ENCODE peak calls at places on chromosomes 7 and 10, in nine cellular contexts. One of them, this sample, is unnamed. For H3K4me1, the result is how much of the 10 kb centered on the place peaks cover.

GRCh38 chr10:63458177-63458576 is 7.6 kb downstream of the JMJD1C start:
- DNase-seq in sigmoid colon: no peak
- DNase-seq in neural progenitor cell: no peak
- DNase-seq in psoas muscle: no peak
- DNase-seq in adrenal gland: no peak
- DNase-seq in ovary: no peak
- DNase-seq in IMR-90: no peak
- DNase-seq in cardiac muscle cell: no peak
- DNase-seq in upper lobe of left lung: no peak
- DNase-seq in this sample: no peak

GRCh38 chr10:122490268-122490667 is 28.9 kb downstream of the HTRA1 start:
- DNase-seq in sigmoid colon: no peak
- DNase-seq in neural progenitor cell: no peak
- DNase-seq in psoas muscle: no peak
- DNase-seq in adrenal gland: no peak
- DNase-seq in ovary: no peak
- DNase-seq in IMR-90: peak
- DNase-seq in cardiac muscle cell: no peak
- DNase-seq in upper lobe of left lung: no peak
- DNase-seq in this sample: no peak

GRCh38 chr7:101564778-101565211 is 64.3 kb downstream of the MYL10 start:
- DNase-seq in sigmoid colon: peak
- DNase-seq in neural progenitor cell: peak
- DNase-seq in psoas muscle: peak
- DNase-seq in adrenal gland: peak
- DNase-seq in ovary: no peak
- DNase-seq in IMR-90: no peak
- DNase-seq in cardiac muscle cell: peak
- DNase-seq in upper lobe of left lung: no peak
- DNase-seq in this sample: no peak

GRCh38 chr10:133230387-133231195 is 574 bp downstream of the UTF1 start:
- DNase-seq in sigmoid colon: no peak
- DNase-seq in neural progenitor cell: peak
- DNase-seq in psoas muscle: no peak
- DNase-seq in adrenal gland: no peak
- DNase-seq in ovary: no peak
- DNase-seq in IMR-90: no peak
- DNase-seq in cardiac muscle cell: peak
- DNase-seq in upper lobe of left lung: peak
- DNase-seq in this sample: no peak

GRCh38 chr7:7491044-7491443 is 44.6 kb downstream of the COL28A1 start:
- DNase-seq in sigmoid colon: no peak
- DNase-seq in neural progenitor cell: no peak
- DNase-seq in psoas muscle: no peak
- DNase-seq in adrenal gland: no peak
- DNase-seq in ovary: no peak
- DNase-seq in IMR-90: peak
- DNase-seq in cardiac muscle cell: no peak
- DNase-seq in upper lobe of left lung: no peak
- DNase-seq in this sample: no peak

GRCh38 chr7:127527561-127527960 is 57.8 kb downstream of the GCC1 start:
- DNase-seq in sigmoid colon: no peak
- DNase-seq in neural progenitor cell: peak
- DNase-seq in psoas muscle: no peak
- DNase-seq in adrenal gland: no peak
- DNase-seq in ovary: no peak
- DNase-seq in IMR-90: no peak
- DNase-seq in cardiac muscle cell: no peak
- DNase-seq in upper lobe of left lung: no peak
- DNase-seq in this sample: no peak

GRCh38 chr10:132122939-132123445 is 57.2 kb downstream of the JAKMIP3 start:
- DNase-seq in sigmoid colon: no peak
- DNase-seq in neural progenitor cell: no peak
- DNase-seq in psoas muscle: no peak
- DNase-seq in adrenal gland: no peak
- DNase-seq in ovary: no peak
- DNase-seq in IMR-90: no peak
- DNase-seq in cardiac muscle cell: no peak
- DNase-seq in upper lobe of left lung: no peak
- DNase-seq in this sample: no peak

GRCh38 chr10:56823849-56824248 is 462.8 kb upstream of the ZWINT start:
- DNase-seq in sigmoid colon: no peak
- DNase-seq in neural progenitor cell: peak
- DNase-seq in psoas muscle: no peak
- DNase-seq in adrenal gland: no peak
- DNase-seq in ovary: no peak
- DNase-seq in IMR-90: no peak
- DNase-seq in cardiac muscle cell: no peak
- DNase-seq in upper lobe of left lung: no peak
- DNase-seq in this sample: no peak

GRCh38 chr7:34191766-34192550 is 286.6 kb downstream of the BMPER start:
- DNase-seq in sigmoid colon: no peak
- DNase-seq in neural progenitor cell: peak
- DNase-seq in psoas muscle: no peak
- DNase-seq in adrenal gland: no peak
- DNase-seq in ovary: no peak
- DNase-seq in IMR-90: no peak
- DNase-seq in cardiac muscle cell: no peak
- DNase-seq in upper lobe of left lung: no peak
- DNase-seq in this sample: no peak

GRCh38 chr10:85231534-85232270 is 903.3 kb downstream of the CCSER2 start:
- DNase-seq in sigmoid colon: no peak
- DNase-seq in neural progenitor cell: no peak
- DNase-seq in psoas muscle: no peak
- DNase-seq in adrenal gland: no peak
- DNase-seq in ovary: no peak
- DNase-seq in IMR-90: no peak
- DNase-seq in cardiac muscle cell: no peak
- DNase-seq in upper lobe of left lung: no peak
- DNase-seq in this sample: no peak

GRCh38 chr10:98748298-98748697 is 301.6 kb upstream of the HPS1 start:
- DNase-seq in sigmoid colon: no peak
- DNase-seq in neural progenitor cell: peak
- DNase-seq in psoas muscle: no peak
- DNase-seq in adrenal gland: no peak
- DNase-seq in ovary: no peak
- DNase-seq in IMR-90: peak
- DNase-seq in cardiac muscle cell: peak
- DNase-seq in upper lobe of left lung: no peak
- DNase-seq in this sample: no peak

GRCh38 chr10:92894081-92894480 is 45.8 kb downstream of the EXOC6 start:
- DNase-seq in sigmoid colon: no peak
- DNase-seq in neural progenitor cell: no peak
- DNase-seq in psoas muscle: no peak
- DNase-seq in adrenal gland: no peak
- DNase-seq in ovary: no peak
- DNase-seq in IMR-90: no peak
- DNase-seq in cardiac muscle cell: no peak
- DNase-seq in upper lobe of left lung: no peak
- DNase-seq in this sample: no peak

GRCh38 chr10:93680414-93681047 is 21.9 kb downstream of the FRA10AC1 start:
- DNase-seq in sigmoid colon: no peak
- DNase-seq in neural progenitor cell: peak
- DNase-seq in psoas muscle: no peak
- DNase-seq in adrenal gland: peak
- DNase-seq in ovary: no peak
- DNase-seq in IMR-90: peak
- DNase-seq in cardiac muscle cell: peak
- DNase-seq in upper lobe of left lung: no peak
- DNase-seq in this sample: no peak

GRCh38 chr10:43027331-43027955 is 49.4 kb upstream of the RET start:
- DNase-seq in sigmoid colon: no peak
- DNase-seq in neural progenitor cell: no peak
- DNase-seq in psoas muscle: no peak
- DNase-seq in adrenal gland: no peak
- DNase-seq in ovary: no peak
- DNase-seq in IMR-90: no peak
- DNase-seq in cardiac muscle cell: no peak
- DNase-seq in upper lobe of left lung: no peak
- DNase-seq in this sample: no peak

GRCh38 chr10:127485153-127485857 is 63.8 kb upstream of the NPS start:
- DNase-seq in sigmoid colon: no peak
- DNase-seq in neural progenitor cell: peak
- DNase-seq in psoas muscle: no peak
- DNase-seq in adrenal gland: peak
- DNase-seq in ovary: no peak
- DNase-seq in IMR-90: peak
- DNase-seq in cardiac muscle cell: peak
- DNase-seq in upper lobe of left lung: peak
- DNase-seq in this sample: no peak

GRCh38 chr7:117603627-117604026 is 123.8 kb downstream of the CFTR start:
- DNase-seq in sigmoid colon: no peak
- DNase-seq in neural progenitor cell: no peak
- DNase-seq in psoas muscle: no peak
- DNase-seq in adrenal gland: no peak
- DNase-seq in ovary: no peak
- DNase-seq in IMR-90: no peak
- DNase-seq in cardiac muscle cell: no peak
- DNase-seq in upper lobe of left lung: no peak
- DNase-seq in this sample: no peak

GRCh38 chr7:117605712-117606111 is 125.9 kb downstream of the CFTR start:
- DNase-seq in sigmoid colon: no peak
- DNase-seq in neural progenitor cell: no peak
- DNase-seq in psoas muscle: no peak
- DNase-seq in adrenal gland: no peak
- DNase-seq in ovary: no peak
- DNase-seq in IMR-90: no peak
- DNase-seq in cardiac muscle cell: no peak
- DNase-seq in upper lobe of left lung: no peak
- DNase-seq in this sample: no peak

GRCh38 chr7:117600912-117601311 is 121.1 kb downstream of the CFTR start:
- DNase-seq in sigmoid colon: no peak
- DNase-seq in neural progenitor cell: no peak
- DNase-seq in psoas muscle: no peak
- DNase-seq in adrenal gland: no peak
- DNase-seq in ovary: no peak
- DNase-seq in IMR-90: no peak
- DNase-seq in cardiac muscle cell: no peak
- DNase-seq in upper lobe of left lung: no peak
- DNase-seq in this sample: no peak

GRCh38 chr7:117610390-117610789 is 130.6 kb downstream of the CFTR start:
- DNase-seq in sigmoid colon: no peak
- DNase-seq in neural progenitor cell: no peak
- DNase-seq in psoas muscle: no peak
- DNase-seq in adrenal gland: no peak
- DNase-seq in ovary: no peak
- DNase-seq in IMR-90: no peak
- DNase-seq in cardiac muscle cell: no peak
- DNase-seq in upper lobe of left lung: no peak
- DNase-seq in this sample: no peak

GRCh38 chr7:117606132-117606531 is 126.3 kb downstream of the CFTR start:
- DNase-seq in sigmoid colon: no peak
- DNase-seq in neural progenitor cell: no peak
- DNase-seq in psoas muscle: no peak
- DNase-seq in adrenal gland: no peak
- DNase-seq in ovary: no peak
- DNase-seq in IMR-90: no peak
- DNase-seq in cardiac muscle cell: no peak
- DNase-seq in upper lobe of left lung: no peak
- DNase-seq in this sample: no peak
- TF ChIP-seq CTCF in sigmoid colon: no peak
- TF ChIP-seq CTCF in neural progenitor cell: no peak
- TF ChIP-seq CTCF in psoas muscle: no peak
- TF ChIP-seq CTCF in adrenal gland: no peak
- TF ChIP-seq CTCF in ovary: no peak
- TF ChIP-seq CTCF in IMR-90: no peak
- TF ChIP-seq CTCF in cardiac muscle cell: no peak
- TF ChIP-seq CTCF in upper lobe of left lung: no peak
- TF ChIP-seq CTCF in this sample: no peak

DNA sequence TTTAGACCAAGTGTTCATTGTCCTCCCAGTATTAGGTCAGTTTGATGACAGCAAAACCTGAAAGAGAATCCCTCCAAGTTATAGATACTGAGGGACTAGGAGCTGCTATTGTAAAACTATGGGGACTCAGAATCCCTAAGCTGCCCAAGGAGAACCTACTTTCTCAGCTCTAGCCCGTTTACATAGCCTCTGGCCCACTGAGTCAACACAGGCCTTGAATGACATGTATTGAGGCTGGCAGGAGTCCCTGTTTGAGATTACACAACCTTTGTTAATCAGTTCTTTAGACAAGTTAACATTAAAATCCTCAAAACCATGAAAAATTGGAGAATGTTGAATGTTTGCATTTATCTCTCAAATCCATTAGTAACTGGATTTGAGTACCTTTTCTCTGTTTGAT is 1079.0 kb downstream of the KCNMA1 start:
- DNase-seq in sigmoid colon: peak
- DNase-seq in neural progenitor cell: no peak
- DNase-seq in psoas muscle: no peak
- DNase-seq in adrenal gland: peak
- DNase-seq in ovary: no peak
- DNase-seq in IMR-90: peak
- DNase-seq in cardiac muscle cell: no peak
- DNase-seq in upper lobe of left lung: no peak
- DNase-seq in this sample: no peak
- H3K27ac ChIP-seq in sigmoid colon: peak
- H3K27ac ChIP-seq in neural progenitor cell: no peak
- H3K27ac ChIP-seq in psoas muscle: no peak
- H3K27ac ChIP-seq in adrenal gland: no peak
- H3K27ac ChIP-seq in ovary: peak
- H3K27ac ChIP-seq in IMR-90: peak
- H3K27ac ChIP-seq in cardiac muscle cell: peak
- H3K27ac ChIP-seq in upper lobe of left lung: peak
- H3K27ac ChIP-seq in this sample: no peak

GRCh38 chr7:2639994-2640830 is 8.4 kb downstream of the TTYH3 start:
- DNase-seq in sigmoid colon: peak
- DNase-seq in neural progenitor cell: no peak
- DNase-seq in psoas muscle: no peak
- DNase-seq in adrenal gland: peak
- DNase-seq in ovary: no peak
- DNase-seq in IMR-90: no peak
- DNase-seq in cardiac muscle cell: no peak
- DNase-seq in upper lobe of left lung: peak
- DNase-seq in this sample: no peak
- H3K4me1 ChIP-seq in sigmoid colon: half or more
- H3K4me1 ChIP-seq in neural progenitor cell: under half
- H3K4me1 ChIP-seq in psoas muscle: under half
- H3K4me1 ChIP-seq in adrenal gland: half or more
- H3K4me1 ChIP-seq in ovary: under half
- H3K4me1 ChIP-seq in IMR-90: half or more
- H3K4me1 ChIP-seq in cardiac muscle cell: under half
- H3K4me1 ChIP-seq in upper lobe of left lung: half or more
- H3K4me1 ChIP-seq in this sample: under half

DNA sequence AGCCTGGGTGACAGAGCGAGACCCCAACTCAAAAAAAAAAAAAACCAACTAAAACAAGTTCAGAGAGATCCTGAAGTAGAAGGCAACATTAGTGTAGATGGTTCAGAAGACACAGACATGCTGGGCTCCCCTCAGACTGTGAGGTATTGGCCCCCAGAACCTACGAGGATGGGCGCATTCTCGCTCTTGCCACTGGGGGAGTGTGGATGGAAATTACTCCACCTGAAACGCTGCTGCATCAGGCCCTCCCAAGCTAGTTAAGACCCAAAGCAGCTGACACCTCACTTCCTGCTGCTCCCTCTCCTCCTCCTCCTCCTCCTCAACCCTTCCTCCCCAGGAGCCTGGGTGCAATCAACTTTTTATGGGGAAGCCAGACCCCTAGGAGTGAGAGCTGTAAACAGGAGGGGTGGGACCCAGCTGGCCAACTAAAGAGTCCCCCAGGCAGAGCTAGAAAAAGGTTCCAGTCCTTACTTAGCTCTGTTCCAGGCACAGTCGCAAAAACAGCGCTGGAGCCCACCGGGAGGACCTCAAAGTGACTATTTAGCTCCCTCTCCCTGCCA is 7.4 kb downstream of the SH3PXD2A start:
- DNase-seq in sigmoid colon: peak
- DNase-seq in neural progenitor cell: peak
- DNase-seq in psoas muscle: no peak
- DNase-seq in adrenal gland: no peak
- DNase-seq in ovary: no peak
- DNase-seq in IMR-90: no peak
- DNase-seq in cardiac muscle cell: no peak
- DNase-seq in upper lobe of left lung: no peak
- DNase-seq in this sample: no peak
- TF ChIP-seq CTCF in sigmoid colon: no peak
- TF ChIP-seq CTCF in neural progenitor cell: peak
- TF ChIP-seq CTCF in psoas muscle: peak
- TF ChIP-seq CTCF in adrenal gland: no peak
- TF ChIP-seq CTCF in ovary: no peak
- TF ChIP-seq CTCF in IMR-90: peak
- TF ChIP-seq CTCF in cardiac muscle cell: peak
- TF ChIP-seq CTCF in upper lobe of left lung: no peak
- TF ChIP-seq CTCF in this sample: no peak

This sample was measured in right atrium auricular region.